ENCODE peak calls at places on chromosomes 13 and 19, in six cellular contexts. F is hepatocyte, O is HCT116, W is PC-3, Y is OCI-LY7, S is GM23338. X is an unnamed sample.

GRCh38 chr13:97781891-97782305 is 171.6 kb upstream of the IPO5 start:
- DNase-seq in W (no peak), F (no peak), Y (no peak), S (no peak), O (no peak), X (no peak)

GRCh38 chr13:50846861-50847475 is 3.5 kb upstream of the DLEU7 start:
- DNase-seq in F (no peak), O (no peak), S (no peak), Y (peak; percentile 60), W (no peak), X (no peak)

GRCh38 chr19:35268546-35269424 is at the start of gene USF2:
- DNase-seq in O (peak; percentile 26), Y (peak; percentile 83), S (peak; percentile 78), W (peak; percentile 58), F (peak; percentile 89), X (peak; percentile 72)

GRCh38 chr19:31277516-31277915 is 71.7 kb downstream of the TSHZ3 start:
- DNase-seq in W (no peak), F (no peak), Y (no peak), S (no peak), O (no peak), X (no peak)

GRCh38 chr19:42313096-42313839 is at the start of gene TMEM145:
- DNase-seq in Y (peak; percentile 53), F (peak; percentile 80), S (peak; percentile 84), O (no peak), W (no peak), X (no peak)

GRCh38 chr19:12580180-12580694 is 29.0 kb upstream of the ZNF564 start:
- DNase-seq in Y (no peak), W (peak; percentile 91), O (peak; percentile 12), S (no peak), F (no peak), X (no peak)

GRCh38 chr19:6216996-6217751 is 62.6 kb downstream of the MLLT1 start:
- DNase-seq in F (peak; percentile 93), O (no peak), W (no peak), Y (no peak), S (peak; percentile 89), X (no peak)

GRCh38 chr19:46133101-46133627 is 8.7 kb upstream of the IGFL3 start:
- DNase-seq in O (peak; percentile 73), S (peak; percentile 93), Y (no peak), W (peak; percentile 58), F (peak; percentile 65), X (peak; percentile 85)

GRCh38 chr13:24178847-24179845 is 18.6 kb downstream of the SPATA13 start:
- DNase-seq in Y (no peak), W (peak; percentile 37), S (no peak), F (no peak), O (no peak), X (no peak)

GRCh38 chr13:39397866-39398265 is 205.1 kb downstream of the LHFPL6 start:
- DNase-seq in F (no peak), W (no peak), O (no peak), Y (no peak), S (no peak), X (no peak)

GRCh38 chr13:113140677-113141590 is 17.5 kb upstream of the PROZ start:
- DNase-seq in O (no peak), Y (no peak), F (no peak), W (no peak), S (no peak), X (no peak)

GRCh38 chr13:46797468-46798237 is 692 bp upstream of the ESD start:
- DNase-seq in F (peak; percentile 11), Y (no peak), S (no peak), W (no peak), O (no peak), X (no peak)

GRCh38 chr19:11538232-11539036 is at the start of gene CNN1:
- DNase-seq in F (peak; percentile 80), W (no peak), O (no peak), S (peak; percentile 86), Y (no peak), X (no peak)

GRCh38 chr13:58680115-58680514 is 1048.6 kb downstream of the PCDH17 start:
- DNase-seq in S (peak; percentile 57), F (peak; percentile 5), W (no peak), Y (no peak), O (no peak), X (no peak)

GRCh38 chr19:8558325-8558724 is 18.9 kb downstream of the MYO1F start:
- DNase-seq in F (no peak), O (no peak), S (no peak), W (no peak), Y (no peak), X (no peak)

GRCh38 chr13:112812306-112813034 is 122.6 kb downstream of the ATP11A start:
- DNase-seq in W (no peak), O (no peak), F (no peak), S (no peak), Y (no peak), X (no peak)

GRCh38 chr19:53192771-53193533 is at the start of gene ZNF665:
- DNase-seq in S (peak; percentile 95), F (peak; percentile 93), W (peak; percentile 76), Y (peak; percentile 93), O (no peak), X (peak; percentile 81)

GRCh38 chr13:23477096-23477495 is 43.6 kb upstream of the SACS start:
- DNase-seq in O (no peak), Y (no peak), S (no peak), W (no peak), F (no peak), X (no peak)

GRCh38 chr13:20182231-20182846 is 10.4 kb downstream of the GJB2 start:
- DNase-seq in O (peak; percentile 57), W (peak; percentile 86), Y (peak; percentile 73), S (peak; percentile 79), F (peak; percentile 86), X (peak; percentile 59)

GRCh38 chr19:42301646-42302204 is at the start of gene PRR19:
- DNase-seq in W (no peak), Y (peak; percentile 50), O (no peak), S (peak; percentile 57), F (peak; percentile 57), X (no peak)

GRCh38 chr19:10044390-10044789 is 31.1 kb downstream of the RDH8 start:
- DNase-seq in Y (peak; percentile 44), W (no peak), S (no peak), F (no peak), O (peak; percentile 61), X (no peak)

GRCh38 chr13:109938255-109938936 is 152.0 kb upstream of the IRS2 start:
- DNase-seq in Y (no peak), W (peak; percentile 65), O (no peak), F (peak; percentile 72), S (no peak), X (no peak)

GRCh38 chr13:110772091-110772984 is 58.8 kb downstream of the ING1 start:
- DNase-seq in S (no peak), Y (no peak), F (no peak), W (no peak), O (no peak), X (no peak)

GRCh38 chr19:6378036-6378435 is 2.3 kb upstream of the PSPN start:
- DNase-seq in W (no peak), F (peak; percentile 63), Y (no peak), O (no peak), S (peak; percentile 44), X (no peak)

DNA sequence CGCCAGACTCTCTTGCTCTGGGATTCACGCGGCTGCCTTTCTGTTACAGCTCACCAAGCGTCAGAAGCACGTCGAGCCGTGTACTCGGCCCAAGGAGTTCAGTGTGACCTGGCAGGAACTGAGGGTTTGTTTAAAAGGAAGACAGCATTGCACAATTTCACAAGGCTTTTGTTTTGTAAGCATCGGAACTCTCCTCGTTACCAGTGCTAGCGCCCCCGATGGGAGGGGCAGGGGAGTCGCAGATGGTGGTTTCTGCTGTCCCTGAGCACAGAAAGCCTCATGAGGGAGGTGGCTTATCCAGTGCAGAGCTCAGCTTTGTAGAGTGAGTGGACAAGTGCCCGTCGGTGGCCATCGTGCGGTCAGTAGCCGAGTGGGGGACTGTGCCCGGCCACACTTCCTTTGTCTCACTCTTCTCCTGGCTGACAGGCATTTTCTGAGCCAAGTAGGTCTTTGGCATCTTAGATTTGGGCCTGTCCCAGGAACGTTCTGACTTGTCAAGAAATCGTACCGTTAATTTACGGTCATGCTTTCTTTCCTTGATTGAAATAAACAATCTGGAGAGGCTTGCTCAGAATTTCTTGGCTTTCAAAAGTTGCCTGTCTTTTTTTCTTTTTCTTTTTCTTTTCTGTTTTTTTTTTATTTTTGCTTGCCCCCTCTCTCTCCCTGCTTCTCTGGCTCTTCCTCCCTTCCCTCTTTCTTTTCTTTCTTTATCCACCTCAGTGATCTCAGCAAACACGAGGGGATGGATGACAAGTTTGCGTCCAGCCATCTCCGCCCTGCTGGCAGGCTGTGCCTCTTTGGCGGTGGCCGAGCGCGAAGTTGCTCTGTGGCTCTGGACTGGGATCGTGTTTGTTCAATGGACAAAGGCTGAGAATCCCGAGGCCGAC is 7.7 kb downstream of the KDM4B start:
- DNase-seq in O (no peak), S (peak; percentile 85), Y (no peak), W (peak; percentile 89), F (peak; percentile 75), X (no peak)
- TF ChIP-seq CTCF in O (peak; percentile 35), S (peak; percentile 65), Y (peak; percentile 45), W (peak; percentile 84), F (peak; percentile 46), X (no peak)

GRCh38 chr19:4609878-4610511 is 29.3 kb upstream of the TNFAIP8L1 start:
- DNase-seq in W (no peak), O (no peak), S (peak; percentile 64), F (no peak), Y (peak; percentile 38), X (no peak)
- H3K4me2 ChIP-seq in W (peak overlapping the region; percentile 46), O (no peak overlapping the region), S (peak overlapping the region; percentile 34), F (no peak overlapping the region), Y (peak overlapping the region; percentile 30), X (peak overlapping the region; percentile 28)

GRCh38 chr19:2114821-2115220 is 18.1 kb downstream of the IZUMO4 start:
- DNase-seq in F (no peak), Y (no peak), W (no peak), O (no peak), S (no peak), X (no peak)

GRCh38 chr19:2117215-2117960 is 20.7 kb downstream of the IZUMO4 start:
- DNase-seq in O (no peak), W (no peak), S (no peak), Y (no peak), F (no peak), X (no peak)

GRCh38 chr19:2115324-2115723 is 18.6 kb downstream of the IZUMO4 start:
- DNase-seq in S (no peak), Y (no peak), O (no peak), W (no peak), F (no peak), X (no peak)

GRCh38 chr19:2116507-2116906 is 19.8 kb downstream of the IZUMO4 start:
- DNase-seq in F (no peak), Y (no peak), W (no peak), S (no peak), O (no peak), X (no peak)

DNA sequence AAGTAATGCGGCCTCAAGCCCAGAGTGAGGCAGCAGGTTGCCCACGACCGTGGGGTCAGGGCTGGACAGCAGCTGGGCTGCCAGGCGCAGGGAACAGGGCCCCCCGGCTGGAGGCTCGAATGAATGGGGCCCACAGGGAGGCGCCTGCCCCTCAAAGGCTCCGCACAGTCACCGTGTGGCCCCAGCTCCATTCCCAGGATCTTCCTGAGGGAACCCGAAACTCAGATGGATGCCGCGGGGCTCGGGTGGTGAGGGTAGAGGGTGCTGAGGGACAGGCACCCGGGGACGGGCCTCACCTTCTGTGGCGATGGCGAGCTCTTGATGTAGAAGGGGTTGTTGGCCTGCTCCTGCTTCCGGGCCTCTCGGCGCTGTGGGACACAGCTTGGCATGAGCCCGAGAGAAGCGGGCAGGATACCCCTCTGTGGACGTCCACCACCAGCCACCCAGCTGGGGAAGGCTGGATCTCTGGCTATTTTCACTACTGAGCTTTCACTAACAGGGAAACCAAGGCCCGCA is 19.3 kb downstream of the IZUMO4 start:
- DNase-seq in W (no peak), S (no peak), O (no peak), Y (no peak), F (no peak), X (no peak)
- H3K9me2 ChIP-seq in W (no peaks in the 10 kb centered on the region), S (no peaks in the 10 kb centered on the region), O (no peaks in the 10 kb centered on the region), Y (no peaks in the 10 kb centered on the region), F (no peaks in the 10 kb centered on the region), X (no peaks in the 10 kb centered on the region)

GRCh38 chr19:49790866-49791265 is 22.2 kb downstream of the FUZ start:
- DNase-seq in O (no peak), S (no peak), F (no peak), W (no peak), Y (no peak), X (no peak)
- TF ChIP-seq CTCF in O (no peak), S (no peak), F (no peak), W (no peak), Y (no peak), X (no peak)